ENCODE peak calls at places on chromosomes 1 and 21, in six cellular contexts. W is kidney epithelial cell, E is left cardiac atrium, R is NCI-H1930, K is aorta, G is NCI-H1092 treated with DMSO at 0.1 percent for 48 hours. L is an unnamed sample.

GRCh38 chr21:17479606-17480005 is 33.2 kb upstream of the CXADR start:
- DNase-seq in W (no peak), R (no peak), E (no peak), K (no peak), G (no peak), L (no peak)

GRCh38 chr1:183598386-183598785 is 8.1 kb upstream of the NCF2 start:
- DNase-seq in K (no peak), W (no peak), G (no peak), R (no peak), E (no peak), L (no peak)

GRCh38 chr1:244963231-244963826 is 99.0 kb upstream of the HNRNPU start:
- DNase-seq in G (no peak), W (no peak), E (no peak), K (no peak), R (no peak), L (no peak)

GRCh38 chr1:98991127-98992003 is 13.3 kb downstream of the PLPPR5 start:
- DNase-seq in K (no peak), E (no peak), W (peak), G (no peak), R (no peak), L (no peak)

GRCh38 chr1:179143332-179143731 is 61.5 kb downstream of the TOR3A start:
- DNase-seq in E (no peak), R (no peak), W (peak), K (no peak), G (no peak), L (no peak)

GRCh38 chr1:203686091-203686632 is 59.5 kb downstream of the ATP2B4 start:
- DNase-seq in K (no peak), E (no peak), W (no peak), G (peak), R (peak), L (no peak)

GRCh38 chr1:172845371-172845770 is 186.5 kb downstream of the FASLG start:
- DNase-seq in K (no peak), R (no peak), W (no peak), E (no peak), G (no peak), L (no peak)

GRCh38 chr1:161763522-161764098 is 2.5 kb upstream of the ATF6 start:
- DNase-seq in W (no peak), E (no peak), R (no peak), K (no peak), G (no peak), L (no peak)

GRCh38 chr1:110672753-110673108 is 2.0 kb downstream of the KCNA3 start:
- DNase-seq in R (no peak), K (no peak), G (peak), E (no peak), W (no peak), L (no peak)

GRCh38 chr1:65075123-65075976 is 72.7 kb upstream of the AK4 start:
- DNase-seq in R (no peak), G (peak), W (no peak), E (peak), K (no peak), L (no peak)

GRCh38 chr21:31656199-31657095 is 3.0 kb upstream of the SOD1 start:
- DNase-seq in G (no peak), K (no peak), E (no peak), R (no peak), W (no peak), L (no peak)

L was measured in coronary artery.